ENCODE peak calls at places on chromosomes 5 and 9, in four cellular contexts. N is HepG2, D is K562, L is GM12878. F is an unnamed sample.

GRCh38 chr9:114311571-114312512 is 11.1 kb upstream of the ORM1 start:
- DNase-seq in N (no peak), D (no peak), L (no peak), F (no peak)

GRCh38 chr9:121156263-121156731 is 45.4 kb downstream of the RAB14 start:
- DNase-seq in N (no peak), D (no peak), L (peak), F (no peak)

GRCh38 chr9:16062542-16063240 is 509.8 kb downstream of the CCDC171 start:
- DNase-seq in N (no peak), D (no peak), L (no peak), F (peak)

GRCh38 chr5:544675-545330 is 20.6 kb upstream of the SLC9A3 start:
- DNase-seq in N (no peak), D (no peak), L (no peak), F (no peak)

GRCh38 chr9:123983047-123983446 is 28.5 kb upstream of the LHX2 start:
- DNase-seq in N (no peak), D (no peak), L (no peak), F (no peak)

GRCh38 chr9:126536836-126537465 is 76.8 kb upstream of the LMX1B start:
- DNase-seq in N (no peak), D (no peak), L (no peak), F (no peak)

GRCh38 chr5:56910123-56910951 is 941 bp downstream of the SETD9 start:
- DNase-seq in N (peak), D (no peak), L (no peak), F (no peak)

GRCh38 chr5:96835727-96836126 is 28.0 kb upstream of the ERAP1 start:
- DNase-seq in N (no peak), D (no peak), L (no peak), F (no peak)

GRCh38 chr9:74528207-74528606 is 31.1 kb downstream of the RORB start:
- DNase-seq in N (no peak), D (no peak), L (no peak), F (no peak)

GRCh38 chr5:179777456-179777855 is 16.3 kb upstream of the LTC4S start:
- DNase-seq in N (no peak), D (no peak), L (no peak), F (no peak)

GRCh38 chr5:179780343-179780742 is 13.4 kb upstream of the LTC4S start:
- DNase-seq in N (no peak), D (no peak), L (no peak), F (no peak)

GRCh38 chr5:179777909-179778308 is 15.9 kb upstream of the LTC4S start:
- DNase-seq in N (no peak), D (no peak), L (no peak), F (no peak)

GRCh38 chr5:179779826-179780225 is 14.0 kb upstream of the LTC4S start:
- DNase-seq in N (no peak), D (no peak), L (no peak), F (no peak)

GRCh38 chr5:179778591-179778990 is 15.2 kb upstream of the LTC4S start:
- DNase-seq in N (no peak), D (no peak), L (no peak), F (no peak)
- TF ChIP-seq EP300 in N (no peak), D (no peak), L (no peak), F (no peak)

DNA sequence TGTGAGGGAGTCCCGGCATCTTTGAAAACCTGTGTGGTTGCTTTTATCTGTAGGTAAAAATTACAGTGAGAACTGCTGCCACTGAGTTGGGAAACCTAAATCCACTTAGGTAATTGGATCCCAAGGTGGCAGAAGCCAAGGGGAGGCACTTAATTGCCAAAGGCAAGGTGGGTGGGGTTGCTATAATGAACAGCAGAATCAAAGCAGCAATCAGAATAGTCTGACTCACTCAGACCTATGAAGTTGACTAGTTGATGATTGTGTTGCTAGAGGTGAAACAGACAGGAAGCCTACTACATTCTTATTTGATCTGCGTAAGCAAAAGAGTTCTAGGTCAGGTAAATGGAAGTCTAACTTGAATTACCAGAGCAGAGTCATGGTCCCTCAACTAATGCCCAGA is 17.3 kb upstream of the BICD2 start:
- DNase-seq in N (no peak), D (no peak), L (no peak), F (no peak)
- TF ChIP-seq JUNB in N (no peak), D (no peak), L (no peak), F (no peak)

DNA sequence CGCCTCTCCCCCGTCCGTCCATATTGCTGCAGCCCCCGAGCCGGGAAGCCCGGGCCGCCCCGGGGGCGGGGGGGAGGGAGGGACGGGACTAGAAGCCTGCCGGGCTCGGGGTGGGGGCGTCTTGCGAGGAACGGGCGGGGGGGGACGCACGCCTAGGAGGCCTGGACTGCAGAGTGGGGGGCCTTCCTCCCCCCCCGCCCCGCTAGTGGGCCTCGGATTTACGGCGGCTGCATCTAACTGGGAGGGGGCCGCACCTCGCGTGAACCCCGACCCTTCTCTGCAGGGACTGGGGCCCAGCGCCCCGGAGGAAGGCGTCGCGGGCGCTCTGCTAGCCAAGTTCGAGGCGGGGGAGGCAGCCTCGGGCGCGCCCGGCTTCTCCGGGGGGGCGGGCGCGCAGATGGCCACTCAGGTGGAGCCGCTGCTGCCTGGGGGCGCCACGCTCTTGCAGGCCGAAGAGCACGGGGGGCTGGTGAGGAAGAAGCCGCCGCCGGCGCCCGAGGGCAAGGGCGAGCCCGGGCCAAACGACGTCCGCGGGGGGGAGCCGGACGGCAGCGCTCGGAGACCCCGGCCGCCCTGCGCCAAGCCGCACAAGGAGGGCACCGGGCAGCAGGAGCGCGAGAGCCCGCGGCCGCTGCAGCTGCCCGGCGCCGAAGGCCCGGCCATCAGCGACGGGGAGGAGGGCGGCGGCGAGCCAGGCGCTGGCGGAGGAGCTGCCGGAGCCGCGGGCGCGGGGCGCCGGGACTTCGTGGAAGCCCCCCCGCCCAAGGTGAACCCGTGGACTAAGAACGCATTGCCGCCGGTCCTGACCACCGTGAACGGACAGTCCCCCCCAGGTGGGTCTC is at the start of gene LARP1:
- DNase-seq in N (no peak), D (peak), L (no peak), F (peak)
- TF ChIP-seq CHD2 in N (no peak), D (no peak), L (no peak), F (no peak)

DNA sequence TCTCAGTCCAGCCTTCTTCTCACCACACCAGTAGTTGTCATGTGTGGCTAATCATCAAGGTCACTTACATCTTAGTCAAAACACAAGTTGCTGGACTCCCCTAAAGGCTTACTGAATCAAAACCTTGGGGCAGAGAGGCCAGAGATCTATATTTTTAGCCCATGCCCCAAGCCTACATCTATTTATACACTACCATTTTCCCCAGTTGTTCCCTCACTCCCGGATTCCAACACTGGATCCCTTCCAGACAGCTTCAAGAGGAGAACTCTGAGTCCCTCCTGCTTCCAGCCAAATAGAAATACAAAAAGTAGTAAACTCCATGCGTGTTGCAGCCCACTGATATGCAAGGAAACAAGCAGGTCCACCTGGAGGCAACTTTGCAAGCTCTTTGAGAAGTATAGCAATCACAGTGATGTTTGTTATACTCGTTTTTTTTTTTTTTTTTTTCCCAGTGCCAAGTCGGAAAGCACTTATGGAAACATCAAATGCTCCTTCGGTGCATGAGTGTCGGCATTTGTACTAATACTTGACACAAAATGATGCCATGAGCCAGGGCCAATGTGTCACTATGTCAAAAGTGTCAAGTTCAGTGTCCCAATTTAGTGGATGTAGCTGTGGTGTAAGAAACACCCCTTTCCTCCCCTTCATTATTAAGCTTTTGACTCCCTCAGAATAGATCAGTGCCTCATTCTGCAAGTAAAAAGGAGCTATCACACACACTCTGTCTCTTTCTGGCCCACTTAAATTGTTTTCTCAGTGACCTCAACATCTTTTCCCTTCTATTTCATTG is 594.2 kb upstream of the SGCD start:
- DNase-seq in N (no peak), D (no peak), L (no peak), F (no peak)
- TF ChIP-seq EP300 in N (no peak), D (no peak), L (no peak), F (no peak)

GRCh38 chr5:143733635-143734341 is 78.2 kb upstream of the HMHB1 start:
- DNase-seq in N (no peak), D (no peak), L (no peak), F (no peak)
- TF ChIP-seq JUNB in N (no peak), D (no peak), L (no peak), F (no peak)

GRCh38 chr9:503881-504852 is 289.5 kb downstream of the DOCK8 start:
- DNase-seq in N (peak), D (peak), L (no peak), F (peak)

GRCh38 chr9:503331-503730 is 288.7 kb downstream of the DOCK8 start:
- DNase-seq in N (no peak), D (no peak), L (no peak), F (no peak)

DNA sequence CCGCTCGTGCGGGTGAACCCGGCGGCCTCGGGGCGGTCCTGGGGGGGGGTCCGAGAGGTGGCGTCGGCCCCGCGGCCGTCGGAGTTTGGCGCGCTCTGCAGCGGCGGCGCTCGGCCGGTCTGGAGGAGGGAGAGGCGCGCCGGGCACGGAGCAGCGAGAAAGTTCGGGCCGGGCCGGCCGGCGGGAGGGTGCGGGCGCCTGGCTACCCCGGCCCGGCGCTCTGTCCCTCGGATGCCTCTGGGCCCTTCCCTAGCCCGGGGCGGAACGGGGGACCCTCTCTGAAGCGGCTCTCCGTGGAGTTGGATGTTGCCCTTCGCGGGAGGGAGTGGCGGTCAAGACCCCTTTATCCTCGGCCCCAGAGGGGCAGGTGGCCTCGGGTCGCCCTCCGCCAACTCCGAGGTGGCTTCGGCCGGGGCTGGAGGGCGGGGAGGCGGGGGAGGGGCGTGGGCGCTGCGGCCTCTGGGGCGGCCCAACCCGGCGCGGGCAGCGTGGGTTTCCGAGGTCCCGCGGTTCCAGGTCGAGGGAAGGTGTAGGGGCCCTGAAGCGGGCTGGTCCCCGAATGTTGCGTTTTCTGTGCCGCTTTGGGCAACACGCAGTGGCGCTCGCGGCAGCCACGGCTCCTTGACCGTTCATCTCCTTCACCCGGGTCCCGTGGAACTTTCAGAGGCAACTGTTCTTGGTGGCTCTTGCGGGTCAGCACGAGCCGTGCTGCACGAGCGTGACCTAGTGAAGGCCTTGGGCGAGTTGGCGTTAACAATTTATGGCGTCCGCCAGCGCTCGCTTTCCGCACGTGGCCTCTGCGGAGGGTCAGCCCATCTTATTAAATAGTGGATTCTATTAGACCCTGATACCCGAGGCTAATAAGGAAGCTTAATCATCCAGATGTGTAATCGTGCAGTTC is 290.5 kb downstream of the DOCK8 start:
- DNase-seq in N (no peak), D (peak), L (no peak), F (peak)
- TF ChIP-seq CHD2 in N (no peak), D (no peak), L (no peak), F (no peak)

DNA sequence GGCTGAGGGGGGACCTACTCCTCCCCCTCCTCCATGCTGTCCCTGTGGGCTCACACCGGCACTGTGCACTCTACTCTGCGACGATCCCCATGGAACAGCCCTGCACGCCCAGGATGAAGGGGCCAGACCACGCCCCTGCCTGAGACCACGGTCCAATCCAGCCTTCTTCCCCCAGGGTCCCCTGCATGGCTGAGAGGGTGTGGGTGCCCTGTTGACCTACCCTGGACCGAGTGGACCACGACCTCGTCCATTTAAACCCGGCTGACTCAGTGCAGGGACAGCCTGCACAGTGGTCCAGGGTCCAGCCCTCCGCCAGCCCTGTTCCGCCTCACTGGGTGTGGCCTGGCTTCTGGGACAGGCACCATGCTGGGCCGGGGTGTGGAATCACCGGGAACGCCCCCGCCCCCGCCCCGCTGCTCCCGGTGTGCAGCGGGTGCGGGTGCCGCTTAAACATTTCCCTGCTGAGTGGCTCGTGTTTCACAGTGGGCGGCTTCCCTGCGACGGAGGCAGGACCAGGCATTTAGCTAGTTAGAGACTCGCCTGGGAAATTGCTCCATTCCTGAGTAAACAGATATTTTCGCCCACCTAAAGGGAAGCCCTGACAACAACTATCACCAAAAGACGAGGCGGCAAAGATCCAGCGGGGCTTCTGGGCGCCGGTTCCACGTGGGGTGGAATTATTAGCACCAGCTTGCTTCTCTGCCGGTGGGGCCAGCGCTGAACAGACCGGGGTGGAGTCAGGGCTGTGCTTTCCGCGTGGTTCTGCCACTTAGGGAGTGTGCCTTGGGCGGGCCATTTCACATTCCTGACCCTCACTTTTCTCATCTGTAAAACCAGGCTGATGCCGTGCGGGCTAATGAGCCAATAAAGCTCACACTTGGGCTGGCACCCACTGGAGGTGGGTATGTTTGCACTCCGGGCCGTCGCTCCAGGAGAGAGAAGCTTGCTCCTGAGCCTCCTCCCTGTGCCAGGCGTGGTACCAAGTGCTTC is 22.6 kb downstream of the DBH start:
- DNase-seq in N (peak), D (peak), L (no peak), F (peak)
- TF ChIP-seq EP300 in N (no peak), D (no peak), L (no peak), F (no peak)

DNA sequence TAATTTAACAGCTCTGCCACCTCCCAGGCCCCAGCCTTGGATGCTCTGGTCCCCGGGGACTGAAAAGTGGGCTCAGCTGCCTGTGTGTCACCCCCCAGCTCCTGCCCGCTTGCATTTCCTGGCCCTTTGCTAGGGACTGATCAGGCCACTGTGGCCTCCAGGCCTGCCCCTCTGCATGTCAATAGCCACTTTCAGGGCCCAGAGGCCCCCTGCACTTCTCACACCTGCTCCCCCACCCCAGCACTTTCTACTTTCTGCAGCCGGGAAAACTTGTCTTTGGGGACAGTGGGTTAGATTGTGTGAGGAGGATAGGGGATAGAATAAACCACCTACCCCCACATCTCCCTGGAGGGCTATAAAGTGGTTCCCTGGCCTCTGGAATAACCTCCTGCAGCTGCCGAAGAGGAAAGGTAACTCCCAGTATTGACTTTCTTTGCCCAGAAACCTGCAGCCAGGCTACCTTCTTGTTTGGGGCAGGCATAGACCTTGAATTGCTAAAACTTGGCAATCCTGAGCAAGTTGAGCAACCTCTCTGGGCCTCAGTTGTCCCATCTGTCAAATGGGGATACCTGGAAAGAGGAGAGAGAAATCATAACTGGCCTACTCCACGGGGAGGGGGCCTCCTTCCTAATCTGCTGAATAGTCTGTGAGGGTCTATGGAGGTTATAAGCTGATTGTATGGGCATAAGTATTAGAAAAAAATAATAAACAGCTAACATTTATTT is 7.8 kb downstream of the AIF1L start:
- DNase-seq in N (no peak), D (peak), L (no peak), F (no peak)
- TF ChIP-seq JUNB in N (no peak), D (no peak), L (no peak), F (no peak)

GRCh38 chr5:132979976-132980375 is 16.5 kb upstream of the AFF4 start:
- DNase-seq in N (no peak), D (no peak), L (no peak), F (no peak)

GRCh38 chr5:132981288-132981687 is 17.9 kb upstream of the AFF4 start:
- DNase-seq in N (no peak), D (peak), L (no peak), F (no peak)

GRCh38 chr5:132976852-132977251 is 13.4 kb upstream of the AFF4 start:
- DNase-seq in N (no peak), D (no peak), L (no peak), F (no peak)

DNA sequence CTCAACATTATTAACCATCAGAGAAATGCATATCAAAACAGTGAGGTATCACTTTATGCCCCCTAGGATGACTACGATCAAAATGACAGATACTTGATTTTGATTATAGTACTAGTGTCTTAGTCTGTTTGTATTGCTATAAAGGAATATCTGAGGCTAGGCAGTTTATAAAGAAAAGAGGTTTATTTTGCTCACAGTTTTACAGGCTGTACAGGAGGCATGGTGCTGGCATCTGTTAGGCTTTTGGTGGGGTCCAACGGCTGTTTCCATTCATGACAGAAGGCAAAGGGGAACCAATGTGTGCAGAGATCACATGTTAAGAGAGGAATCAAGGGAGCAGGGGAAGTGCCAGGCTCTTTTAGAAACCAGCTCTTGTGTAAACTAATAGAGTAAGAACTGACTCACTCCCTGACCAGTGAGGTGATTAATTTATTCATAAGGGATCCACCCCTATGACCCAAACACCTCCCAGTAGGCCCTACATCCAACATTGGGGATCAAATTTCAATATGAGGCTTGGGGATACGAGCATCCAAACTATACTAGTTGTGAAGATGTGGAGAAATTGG is 16.0 kb upstream of the AFF4 start:
- DNase-seq in N (peak), D (no peak), L (no peak), F (no peak)
- TF ChIP-seq CHD2 in N (no peak), D (no peak), L (no peak), F (no peak)

GRCh38 chr5:30121092-30121491 is 1072.4 kb upstream of the CDH6 start:
- DNase-seq in N (no peak), D (no peak), L (no peak), F (no peak)
- TF ChIP-seq EP300 in N (no peak), D (no peak), L (no peak), F (no peak)

F was measured in A549.